ENCODE peak calls at places on chromosomes 13 and 19, in four cellular contexts. T, O, A and K are unnamed samples.

GRCh38 chr13:50415428-50415827 is 400.2 kb downstream of the KCNRG start:
- DNase-seq in T (no peak), O (no peak), A (no peak), K (no peak)

GRCh38 chr13:100544866-100545683 is 43.5 kb downstream of the GGACT start:
- DNase-seq in T (no peak), O (no peak), A (no peak), K (no peak)

GRCh38 chr13:51997641-51998330 is 13.5 kb downstream of the ATP7B start:
- DNase-seq in T (no peak), O (no peak), A (no peak), K (no peak)

GRCh38 chr13:73673931-73674330 is 460.3 kb downstream of the KLF12 start:
- DNase-seq in T (no peak), O (no peak), A (no peak), K (no peak)

GRCh38 chr13:32121316-32121715 is 89.7 kb downstream of the FRY start:
- DNase-seq in T (no peak), O (no peak), A (peak; percentile 72), K (no peak)

GRCh38 chr19:38386300-38386967 is 1.4 kb downstream of the GGN start:
- DNase-seq in T (no peak), O (no peak), A (no peak), K (no peak)

GRCh38 chr19:10388957-10389356 is 8.6 kb upstream of the TYK2 start:
- DNase-seq in T (peak; percentile 68), O (peak; percentile 73), A (peak; percentile 81), K (peak; percentile 81)

GRCh38 chr13:71643466-71643865 is 223.5 kb downstream of the DACH1 start:
- DNase-seq in T (no peak), O (no peak), A (no peak), K (no peak)

GRCh38 chr19:54561840-54562239 is 11.8 kb upstream of the LILRA2 start:
- DNase-seq in T (no peak), O (no peak), A (no peak), K (no peak)

GRCh38 chr13:114140131-114140908 is 7.9 kb upstream of the RASA3 start:
- DNase-seq in T (no peak), O (no peak), A (no peak), K (no peak)

GRCh38 chr13:98385591-98385990 is 191.3 kb downstream of the STK24 start:
- DNase-seq in T (no peak), O (no peak), A (no peak), K (no peak)

GRCh38 chr19:32824906-32825608 is 44.5 kb downstream of the SLC7A9 start:
- DNase-seq in T (no peak), O (no peak), A (no peak), K (no peak)

GRCh38 chr19:27972291-27973040 is 1240.5 kb downstream of the UQCRFS1 start:
- DNase-seq in T (peak; percentile 39), O (peak; percentile 58), A (no peak), K (no peak)

GRCh38 chr13:110499621-110500281 is 61.8 kb downstream of the RAB20 start:
- DNase-seq in T (no peak), O (peak; percentile 91), A (peak; percentile 73), K (peak; percentile 97)

GRCh38 chr19:29565171-29565570 is 39.4 kb downstream of the VSTM2B start:
- DNase-seq in T (no peak), O (no peak), A (no peak), K (no peak)

GRCh38 chr19:29672319-29672932 is 7.2 kb downstream of the PLEKHF1 start:
- DNase-seq in T (no peak), O (no peak), A (no peak), K (no peak)

GRCh38 chr13:40271931-40272775 is 394.3 kb downstream of the FOXO1 start:
- DNase-seq in T (no peak), O (peak; percentile 92), A (peak; percentile 78), K (peak; percentile 13)

GRCh38 chr13:28394422-28394821 is 100.5 kb downstream of the FLT1 start:
- DNase-seq in T (no peak), O (peak; percentile 2), A (peak; percentile 35), K (peak; percentile 24)

GRCh38 chr19:33948651-33949335 is 152.1 kb downstream of the KCTD15 start:
- DNase-seq in T (no peak), O (no peak), A (no peak), K (no peak)

GRCh38 chr13:54484166-54484565 is 1455.6 kb downstream of the OLFM4 start:
- DNase-seq in T (no peak), O (no peak), A (no peak), K (no peak)

GRCh38 chr19:40210919-40211318 is 7.3 kb downstream of the TTC9B start:
- DNase-seq in T (no peak), O (no peak), A (no peak), K (no peak)

GRCh38 chr19:18898081-18898532 is 2.1 kb upstream of the CERS1 start:
- DNase-seq in T (no peak), O (no peak), A (no peak), K (no peak)

GRCh38 chr19:20278342-20278741 is 111.3 kb downstream of the ZNF486 start:
- DNase-seq in T (no peak), O (no peak), A (peak; percentile 29), K (no peak)

GRCh38 chr13:112448621-112449544 is 72.7 kb downstream of the SPACA7 start:
- DNase-seq in T (no peak), O (no peak), A (no peak), K (no peak)